ENCODE peak calls at places on chromosome 19, in four cellular contexts. U is left colon, Q is iPS DF 6.9, N is neuronal stem cell. O is an unnamed sample.

GRCh38 chr19:35959040-35959967 is 23.1 kb downstream of the LRFN3 start:
- DNase-seq in N (no peak), Q (no peak), U (no peak), O (no peak)

GRCh38 chr19:35470128-35470527 is 20.1 kb downstream of the KRTDAP start:
- DNase-seq in U (no peak), N (no peak), Q (no peak), O (no peak)

GRCh38 chr19:55418185-55418584 is 10.6 kb upstream of the UBE2S start:
- DNase-seq in U (no peak), N (peak), Q (no peak), O (peak)

GRCh38 chr19:20171285-20171684 is 4.3 kb downstream of the ZNF486 start:
- DNase-seq in U (no peak), Q (no peak), N (no peak), O (no peak)

GRCh38 chr19:4174895-4175668 is 7.3 kb downstream of the SIRT6 start:
- DNase-seq in U (peak), N (no peak), Q (no peak), O (no peak)

GRCh38 chr19:58585442-58586130 is 12.5 kb upstream of the MZF1 start:
- DNase-seq in N (no peak), U (no peak), Q (no peak), O (no peak)

GRCh38 chr19:16325161-16325527 is 518 bp downstream of the KLF2 start:
- DNase-seq in Q (no peak), N (peak), U (no peak), O (no peak)

GRCh38 chr19:23851966-23852365 is 62.7 kb upstream of the ZNF726 start:
- DNase-seq in Q (no peak), N (no peak), U (no peak), O (no peak)

GRCh38 chr19:47698631-47699359 is 14.4 kb upstream of the EHD2 start:
- DNase-seq in N (no peak), U (no peak), Q (no peak), O (no peak)

GRCh38 chr19:10205636-10206035 is 10.9 kb upstream of the DNMT1 start:
- DNase-seq in U (no peak), Q (no peak), N (no peak), O (no peak)

GRCh38 chr19:58558066-58558622 is at the start of gene UBE2M:
- DNase-seq in Q (no peak), N (no peak), U (peak), O (no peak)

GRCh38 chr19:7860902-7861618 is 13.1 kb downstream of the PRR36 start:
- DNase-seq in U (no peak), N (no peak), Q (no peak), O (no peak)

GRCh38 chr19:681029-681626 is 4.9 kb downstream of the FSTL3 start:
- DNase-seq in Q (no peak), N (no peak), U (no peak), O (no peak)

O was measured in NCI-H526 treated with DMSO at 0.1 percent for 48 hours.